ENCODE peak calls at places on chromosomes 4 and X, in nine cellular contexts. Q is HFF-Myc; R is astrocyte of the spinal cord; T is LHCN-M2; X is anterior cingulate cortex; F is activated T-helper 1 cell treated with Interleukin-2 at 50 U/mL for 16 hours; G is dorsolateral prefrontal cortex; Z is fibroblast of lung; L is activated naive CD4-positive, alpha-beta T cell. H is an unnamed sample.

GRCh38 chr4:140567722-140568121 is 1.0 kb downstream of the UCP1 start:
- DNase-seq in Q (no peak), R (peak), T (no peak), X (no peak), F (no peak), G (no peak), Z (peak), L (no peak), H (no peak)

GRCh38 chrX:41863343-41864203 is 59.8 kb downstream of the CASK start:
- DNase-seq in Q (no peak), R (no peak), T (no peak), X (no peak), F (no peak), G (no peak), Z (no peak), L (no peak), H (no peak)

GRCh38 chr4:85543832-85544231 is 68.9 kb downstream of the ARHGAP24 start:
- DNase-seq in Q (no peak), R (peak), T (peak), X (no peak), F (no peak), G (no peak), Z (peak), L (no peak), H (no peak)

GRCh38 chr4:12499693-12500092 is 984.4 kb downstream of the RAB28 start:
- DNase-seq in Q (no peak), R (no peak), T (no peak), X (no peak), F (no peak), G (no peak), Z (no peak), L (no peak), H (no peak)

GRCh38 chr4:8615921-8616787 is 23.6 kb downstream of the CPZ start:
- DNase-seq in Q (no peak), R (no peak), T (no peak), X (no peak), F (no peak), G (no peak), Z (no peak), L (no peak), H (no peak)

GRCh38 chr4:33395731-33396485 is 2675.7 kb downstream of the PCDH7 start:
- DNase-seq in Q (no peak), R (peak), T (no peak), X (no peak), F (no peak), G (no peak), Z (peak), L (no peak), H (no peak)

GRCh38 chr4:61678297-61678696 is 478.2 kb downstream of the ADGRL3 start:
- DNase-seq in Q (no peak), R (no peak), T (no peak), X (no peak), F (no peak), G (no peak), Z (no peak), L (no peak), H (no peak)

GRCh38 chr4:151361966-151362365 is 36.6 kb upstream of the SH3D19 start:
- DNase-seq in Q (no peak), R (no peak), T (no peak), X (no peak), F (no peak), G (no peak), Z (no peak), L (no peak), H (no peak)

GRCh38 chr4:8136972-8137710 is 21.5 kb downstream of the ABLIM2 start:
- DNase-seq in Q (no peak), R (no peak), T (no peak), X (no peak), F (no peak), G (no peak), Z (no peak), L (no peak), H (no peak)

GRCh38 chr4:183268556-183268955 is 51.5 kb downstream of the CLDN22 start:
- DNase-seq in Q (no peak), R (no peak), T (no peak), X (no peak), F (no peak), G (no peak), Z (no peak), L (no peak), H (no peak)

GRCh38 chr4:94225449-94225848 is 17.8 kb downstream of the SMARCAD1 start:
- DNase-seq in Q (no peak), R (no peak), T (no peak), X (no peak), F (no peak), G (no peak), Z (no peak), L (no peak), H (no peak)

GRCh38 chr4:147456706-147457105 is 24.2 kb upstream of the EDNRA start:
- DNase-seq in Q (no peak), R (no peak), T (peak), X (no peak), F (no peak), G (no peak), Z (no peak), L (no peak), H (no peak)

GRCh38 chr4:83329521-83330105 is 5.0 kb downstream of the HPSE start:
- DNase-seq in Q (no peak), R (no peak), T (no peak), X (no peak), F (no peak), G (no peak), Z (no peak), L (no peak), H (no peak)

GRCh38 chr4:165248102-165248501 is 40.7 kb downstream of the KLHL2 start:
- DNase-seq in Q (no peak), R (no peak), T (no peak), X (no peak), F (no peak), G (no peak), Z (no peak), L (no peak), H (no peak)

GRCh38 chr4:52059372-52059771 is 8.3 kb downstream of the SPATA18 start:
- DNase-seq in Q (no peak), R (peak), T (peak), X (no peak), F (no peak), G (no peak), Z (peak), L (no peak), H (no peak)

GRCh38 chr4:56870927-56871326 is 36.8 kb upstream of the REST start:
- DNase-seq in Q (peak), R (no peak), T (no peak), X (no peak), F (no peak), G (no peak), Z (peak), L (no peak), H (no peak)

GRCh38 chr4:98908703-98909262 is 20.1 kb downstream of the EIF4E start:
- DNase-seq in Q (no peak), R (no peak), T (no peak), X (no peak), F (no peak), G (no peak), Z (no peak), L (no peak), H (no peak)

GRCh38 chr4:86891785-86892638 is at the start of gene C4orf36:
- DNase-seq in Q (no peak), R (peak), T (no peak), X (peak), F (no peak), G (peak), Z (peak), L (no peak), H (peak)

GRCh38 chr4:66639361-66639760 is 905.9 kb downstream of the CENPC start:
- DNase-seq in Q (no peak), R (peak), T (peak), X (no peak), F (no peak), G (no peak), Z (peak), L (no peak), H (no peak)

GRCh38 chr4:1784789-1785591 is 8.1 kb upstream of the FGFR3 start:
- DNase-seq in Q (no peak), R (no peak), T (no peak), X (no peak), F (no peak), G (no peak), Z (no peak), L (no peak), H (no peak)

GRCh38 chrX:13411496-13412207 is 91.8 kb upstream of the ATXN3L start:
- DNase-seq in Q (no peak), R (no peak), T (no peak), X (no peak), F (no peak), G (no peak), Z (no peak), L (no peak), H (no peak)

GRCh38 chrX:76922100-76922499 is 494.6 kb downstream of the MAGEE1 start:
- DNase-seq in Q (no peak), R (no peak), T (no peak), X (no peak), F (no peak), G (no peak), Z (no peak), L (no peak), H (no peak)

GRCh38 chrX:11509786-11510185 is 155.9 kb downstream of the ARHGAP6 start:
- DNase-seq in Q (no peak), R (peak), T (peak), X (no peak), F (no peak), G (no peak), Z (peak), L (no peak), H (no peak)

GRCh38 chrX:28847423-28847822 is 260.2 kb downstream of the IL1RAPL1 start:
- DNase-seq in Q (peak), R (peak), T (no peak), X (peak), F (no peak), G (peak), Z (peak), L (no peak), H (no peak)

GRCh38 chr4:8287606-8288280 is 18.2 kb downstream of the HTRA3 start:
- DNase-seq in Q (no peak), R (no peak), T (no peak), X (no peak), F (no peak), G (no peak), Z (no peak), L (no peak), H (no peak)

GRCh38 chr4:67250497-67250896 is 294.8 kb downstream of the CENPC start:
- DNase-seq in Q (no peak), R (no peak), T (no peak), X (no peak), F (no peak), G (no peak), Z (peak), L (no peak), H (no peak)

GRCh38 chr4:153242848-153243324 is 38.6 kb downstream of the TRIM2 start:
- DNase-seq in Q (no peak), R (no peak), T (no peak), X (no peak), F (no peak), G (no peak), Z (no peak), L (no peak), H (no peak)

GRCh38 chr4:137283737-137284136 is 248.6 kb downstream of the PCDH18 start:
- DNase-seq in Q (no peak), R (peak), T (peak), X (no peak), F (no peak), G (no peak), Z (peak), L (no peak), H (no peak)

H was measured in T-helper 17 cell.